ENCODE peak calls at places on chromosomes 1 and 21, in ten cellular contexts. N is ACHN; F is activated T-cell treated with anti-CD3 and anti-CD28 coated beads for 1 hour; R is bronchial epithelial cell; Y is endothelial cell; O is AG04450; K is stimulated activated CD8-positive, alpha-beta memory T cell treated with anti-CD3 and anti-CD28 coated beads, Interleukin-2, amount 100 ng/mL, for 48 hours; W is left ventricle myocardium inferior; E is activated T-helper 1 cell treated with anti-CD3 and anti-CD28 coated beads, Interleukin-12 subunit alpha, Interleukin-12 subunit beta, Interleukin-2, Interleukin-4 antibody, amounts not matched to agents 30 ng/mL and 10 ng/mL and 1 ng/mL, durations not matched to agents 14 hours and 24 hours and 36 hours; L is stimulated activated CD4-positive, alpha-beta T cell treated with anti-CD3 and anti-CD28 coated beads, Interleukin-12 subunit alpha, Interleukin-12 subunit beta, amount 100 ng/mL, for 48 hours. G is an unnamed sample.

GRCh38 chr1:78630600-78630999 is 10.4 kb downstream of the IFI44L start:
- DNase-seq in N (no peak), F (no peak), R (no peak), Y (no peak), O (no peak), K (no peak), W (no peak), E (no peak), L (no peak), G (no peak)

GRCh38 chr21:33403128-33403785 is at the start of gene IFNGR2:
- DNase-seq in N (peak), F (peak), R (no peak), Y (peak), O (no peak), K (no peak), W (peak), E (peak), L (no peak), G (peak)

GRCh38 chr1:21149430-21149861 is 27.3 kb downstream of the EIF4G3 start:
- DNase-seq in N (peak), F (no peak), R (peak), Y (peak), O (no peak), K (no peak), W (no peak), E (no peak), L (no peak), G (peak)

GRCh38 chr1:156600733-156601121 is 552 bp downstream of the GPATCH4 start:
- DNase-seq in N (peak), F (no peak), R (peak), Y (no peak), O (no peak), K (no peak), W (no peak), E (no peak), L (no peak), G (no peak)

GRCh38 chr1:25031966-25032667 is 102.0 kb upstream of the RUNX3 start:
- DNase-seq in N (no peak), F (peak), R (peak), Y (no peak), O (no peak), K (no peak), W (peak), E (no peak), L (no peak), G (no peak)

GRCh38 chr1:91809267-91809666 is 76.7 kb downstream of the TGFBR3 start:
- DNase-seq in N (no peak), F (no peak), R (no peak), Y (no peak), O (no peak), K (no peak), W (no peak), E (no peak), L (no peak), G (no peak)

GRCh38 chr21:36149788-36150187 is 6.8 kb upstream of the DOP1B start:
- DNase-seq in N (no peak), F (no peak), R (no peak), Y (no peak), O (no peak), K (no peak), W (no peak), E (no peak), L (no peak), G (no peak)

GRCh38 chr1:174077755-174078490 is 55.8 kb upstream of the RC3H1 start:
- DNase-seq in N (no peak), F (no peak), R (no peak), Y (no peak), O (no peak), K (no peak), W (no peak), E (no peak), L (no peak), G (no peak)

GRCh38 chr1:231202125-231202633 is 38.8 kb upstream of the GNPAT start:
- DNase-seq in N (no peak), F (no peak), R (no peak), Y (no peak), O (no peak), K (no peak), W (no peak), E (no peak), L (no peak), G (no peak)

GRCh38 chr21:44300262-44300959 is 558 bp downstream of the PFKL start:
- DNase-seq in N (peak), F (peak), R (peak), Y (peak), O (no peak), K (peak), W (peak), E (peak), L (no peak), G (peak)

GRCh38 chr1:205423248-205423647 is 1.4 kb upstream of the LEMD1 start:
- DNase-seq in N (no peak), F (no peak), R (no peak), Y (no peak), O (no peak), K (no peak), W (no peak), E (no peak), L (no peak), G (no peak)

GRCh38 chr1:219247441-219247840 is 73.8 kb downstream of the LYPLAL1 start:
- DNase-seq in N (no peak), F (no peak), R (no peak), Y (no peak), O (no peak), K (no peak), W (no peak), E (no peak), L (no peak), G (no peak)

GRCh38 chr21:16742116-16742515 is 770.7 kb upstream of the CXADR start:
- DNase-seq in N (no peak), F (no peak), R (no peak), Y (no peak), O (no peak), K (no peak), W (peak), E (no peak), L (no peak), G (no peak)